ENCODE peak calls at places on chromosome 7, in nine cellular contexts. T is left cardiac atrium; E is activated CD8-positive, alpha-beta T cell treated with anti-CD3 and anti-CD28 coated beads for 36 hours; Z is sciatic nerve; Y is T-cell; D is activated CD4-positive, CD25-positive, alpha-beta regulatory T cell treated with anti-CD3 and anti-CD28 coated beads, Interleukin-2, amount 50 U/mL, for 24 hours; J is heart right ventricle; M is activated CD4-positive, alpha-beta T cell treated with anti-CD3 and anti-CD28 coated beads for 36 hours; N is activated CD8-positive, alpha-beta memory T cell treated with anti-CD3 and anti-CD28 coated beads, Interleukin-2, amount 10 ng/mL, durations not matched to agents 7 days and 5 days. U is an unnamed sample.

GRCh38 chr7:22184549-22185199 is 172.3 kb downstream of the RAPGEF5 start:
- ATAC-seq in T (no peak), E (no peak), Z (no peak), Y (no peak), D (no peak), J (no peak), M (no peak), N (no peak), U (no peak)

GRCh38 chr7:16652888-16653287 is 6.9 kb downstream of the BZW2 start:
- ATAC-seq in T (no peak), E (no peak), Z (no peak), Y (no peak), D (no peak), J (no peak), M (no peak), N (no peak), U (no peak)

GRCh38 chr7:130903358-130903974 is 169.5 kb upstream of the KLF14 start:
- ATAC-seq in T (peak; percentile 48), E (no peak), Z (peak; percentile 48), Y (peak; percentile 16), D (peak; percentile 37), J (peak; percentile 62), M (peak; percentile 27), N (peak; percentile 37), U (no peak)

GRCh38 chr7:142445019-142445686 is 187.3 kb upstream of the PRSS58 start:
- ATAC-seq in T (no peak), E (peak; percentile 75), Z (no peak), Y (peak; percentile 45), D (no peak), J (no peak), M (peak; percentile 78), N (peak; percentile 66), U (no peak)

GRCh38 chr7:43878867-43879266 is 9.6 kb upstream of the MRPS24 start:
- ATAC-seq in T (peak; percentile 11), E (no peak), Z (no peak), Y (no peak), D (no peak), J (peak; percentile 32), M (no peak), N (no peak), U (no peak)

GRCh38 chr7:45921381-45921698 is 268 bp upstream of the IGFBP3 start:
- ATAC-seq in T (no peak), E (no peak), Z (peak; percentile 7), Y (peak; percentile 2), D (no peak), J (peak; percentile 2), M (no peak), N (no peak), U (no peak)

GRCh38 chr7:128409435-128410091 is at the start of gene IMPDH1:
- ATAC-seq in T (peak; percentile 93), E (peak; percentile 84), Z (peak; percentile 92), Y (peak; percentile 84), D (peak; percentile 86), J (peak; percentile 90), M (peak; percentile 85), N (peak; percentile 91), U (peak; percentile 92)

GRCh38 chr7:101373812-101374612 is 11.3 kb downstream of the COL26A1 start:
- ATAC-seq in T (peak; percentile 41), E (no peak), Z (peak; percentile 42), Y (no peak), D (no peak), J (no peak), M (no peak), N (no peak), U (no peak)

GRCh38 chr7:95608344-95609173 is 12.2 kb upstream of the PDK4 start:
- ATAC-seq in T (peak; percentile 99), E (no peak), Z (peak; percentile 99), Y (no peak), D (peak; percentile 32), J (peak; percentile 97), M (no peak), N (no peak), U (peak; percentile 99)

GRCh38 chr7:137846588-137847417 is at the start of gene DGKI:
- ATAC-seq in T (peak; percentile 64), E (peak; percentile 45), Z (peak; percentile 50), Y (peak; percentile 61), D (peak; percentile 35), J (peak; percentile 29), M (peak; percentile 47), N (peak; percentile 56), U (peak; percentile 36)

GRCh38 chr7:18693826-18694225 is 198.3 kb downstream of the HDAC9 start:
- ATAC-seq in T (no peak), E (no peak), Z (peak; percentile 87), Y (no peak), D (no peak), J (no peak), M (no peak), N (no peak), U (no peak)

GRCh38 chr7:116353614-116354013 is 143.3 kb downstream of the TES start:
- ATAC-seq in T (peak; percentile 40), E (no peak), Z (peak; percentile 4), Y (no peak), D (no peak), J (peak; percentile 56), M (no peak), N (no peak), U (no peak)

GRCh38 chr7:1240296-1240820 is 7.7 kb downstream of the UNCX start:
- ATAC-seq in T (no peak), E (no peak), Z (no peak), Y (no peak), D (no peak), J (no peak), M (no peak), N (no peak), U (no peak)

GRCh38 chr7:88522771-88523316 is 216.2 kb upstream of the STEAP4 start:
- ATAC-seq in T (no peak), E (no peak), Z (no peak), Y (no peak), D (no peak), J (no peak), M (no peak), N (no peak), U (no peak)

GRCh38 chr7:134707663-134708383 is 61.2 kb downstream of the BPGM start:
- ATAC-seq in T (no peak), E (no peak), Z (peak; percentile 60), Y (no peak), D (no peak), J (no peak), M (no peak), N (no peak), U (no peak)

GRCh38 chr7:32569388-32570289 is 74.3 kb downstream of the AVL9 start:
- ATAC-seq in T (no peak), E (no peak), Z (no peak), Y (no peak), D (no peak), J (no peak), M (no peak), N (no peak), U (no peak)

GRCh38 chr7:27606270-27607209 is 56.1 kb downstream of the HIBADH start:
- ATAC-seq in T (no peak), E (no peak), Z (no peak), Y (no peak), D (no peak), J (no peak), M (no peak), N (no peak), U (no peak)

GRCh38 chr7:7177044-7177517 is 5.3 kb upstream of the C1GALT1 start:
- ATAC-seq in T (no peak), E (no peak), Z (no peak), Y (no peak), D (no peak), J (no peak), M (peak; percentile 47), N (no peak), U (no peak)

GRCh38 chr7:158235862-158236261 is 351.8 kb downstream of the PTPRN2 start:
- ATAC-seq in T (no peak), E (no peak), Z (no peak), Y (no peak), D (no peak), J (no peak), M (no peak), N (no peak), U (no peak)

GRCh38 chr7:78787854-78788253 is 665.6 kb downstream of the MAGI2 start:
- ATAC-seq in T (no peak), E (no peak), Z (no peak), Y (no peak), D (no peak), J (no peak), M (no peak), N (no peak), U (no peak)

GRCh38 chr7:131186816-131187215 is 140.9 kb upstream of the MKLN1 start:
- ATAC-seq in T (peak; percentile 83), E (no peak), Z (no peak), Y (no peak), D (no peak), J (peak; percentile 97), M (no peak), N (no peak), U (no peak)

GRCh38 chr7:79855172-79855571 is 279.5 kb upstream of the GNAI1 start:
- ATAC-seq in T (no peak), E (no peak), Z (no peak), Y (no peak), D (no peak), J (no peak), M (no peak), N (no peak), U (no peak)

GRCh38 chr7:40977533-40977932 is 725.4 kb downstream of the INHBA start:
- ATAC-seq in T (no peak), E (no peak), Z (no peak), Y (no peak), D (no peak), J (no peak), M (no peak), N (no peak), U (no peak)

GRCh38 chr7:158723266-158723665 is 18.7 kb upstream of the NCAPG2 start:
- ATAC-seq in T (no peak), E (no peak), Z (no peak), Y (peak; percentile 16), D (no peak), J (no peak), M (no peak), N (no peak), U (no peak)

GRCh38 chr7:47154781-47155180 is 427.1 kb downstream of the TNS3 start:
- ATAC-seq in T (no peak), E (no peak), Z (no peak), Y (no peak), D (no peak), J (no peak), M (no peak), N (no peak), U (no peak)

GRCh38 chr7:22318376-22318775 is 38.6 kb downstream of the RAPGEF5 start:
- ATAC-seq in T (no peak), E (no peak), Z (no peak), Y (no peak), D (no peak), J (no peak), M (no peak), N (no peak), U (no peak)

U was measured in stimulated activated memory B cell treated with anti-CD40 and anti-IgM and Interleukin-4, amounts not matched to agents 10 μg/mL and 1 μg/mL and 100 μg/mL, for 72 hours.